ENCODE peak calls at places on chromosomes 6 and 20, in ten cellular contexts. One of them, this sample, is unnamed. For H3K4me1, the result is how much of the 10 kb centered on the place peaks cover.

GRCh38 chr6:134373282-134373922 is 55.5 kb upstream of the SGK1 start:
- DNase-seq in Panc1: no peak
- DNase-seq in GM23338: no peak
- DNase-seq in vagina: no peak
- DNase-seq in sigmoid colon: peak
- DNase-seq in stomach: no peak
- DNase-seq in K562: peak
- DNase-seq in prostate gland: no peak
- DNase-seq in transverse colon: peak
- DNase-seq in HCT116: no peak
- DNase-seq in this sample: no peak

GRCh38 chr6:1667012-1667804 is 57.5 kb downstream of the FOXC1 start:
- DNase-seq in transverse colon: no peak
- DNase-seq in HCT116: no peak
- DNase-seq in vagina: no peak
- DNase-seq in sigmoid colon: no peak
- DNase-seq in K562: no peak
- DNase-seq in Panc1: no peak
- DNase-seq in stomach: no peak
- DNase-seq in GM23338: no peak
- DNase-seq in prostate gland: no peak
- DNase-seq in this sample: no peak

GRCh38 chr20:44019638-44020335 is 105.1 kb downstream of the TOX2 start:
- DNase-seq in transverse colon: no peak
- DNase-seq in GM23338: no peak
- DNase-seq in Panc1: no peak
- DNase-seq in stomach: no peak
- DNase-seq in sigmoid colon: no peak
- DNase-seq in HCT116: no peak
- DNase-seq in vagina: no peak
- DNase-seq in K562: no peak
- DNase-seq in prostate gland: no peak
- DNase-seq in this sample: no peak

GRCh38 chr6:148925701-148926100 is 178.9 kb downstream of the UST start:
- DNase-seq in vagina: no peak
- DNase-seq in K562: no peak
- DNase-seq in sigmoid colon: no peak
- DNase-seq in transverse colon: no peak
- DNase-seq in HCT116: no peak
- DNase-seq in GM23338: no peak
- DNase-seq in Panc1: no peak
- DNase-seq in stomach: no peak
- DNase-seq in prostate gland: no peak
- DNase-seq in this sample: no peak

GRCh38 chr6:11083491-11083890 is 10.1 kb upstream of the SMIM13 start:
- DNase-seq in GM23338: no peak
- DNase-seq in stomach: no peak
- DNase-seq in transverse colon: no peak
- DNase-seq in K562: no peak
- DNase-seq in vagina: no peak
- DNase-seq in sigmoid colon: no peak
- DNase-seq in prostate gland: no peak
- DNase-seq in Panc1: no peak
- DNase-seq in HCT116: no peak
- DNase-seq in this sample: no peak

GRCh38 chr6:157929765-157930319 is 51.8 kb upstream of the SYNJ2 start:
- DNase-seq in prostate gland: no peak
- DNase-seq in K562: no peak
- DNase-seq in HCT116: no peak
- DNase-seq in transverse colon: no peak
- DNase-seq in vagina: no peak
- DNase-seq in sigmoid colon: no peak
- DNase-seq in Panc1: no peak
- DNase-seq in GM23338: no peak
- DNase-seq in stomach: no peak
- DNase-seq in this sample: no peak

GRCh38 chr6:43455034-43455747 is at the start of gene DLK2:
- DNase-seq in vagina: no peak
- DNase-seq in HCT116: no peak
- DNase-seq in K562: peak
- DNase-seq in sigmoid colon: no peak
- DNase-seq in Panc1: no peak
- DNase-seq in transverse colon: peak
- DNase-seq in prostate gland: no peak
- DNase-seq in stomach: no peak
- DNase-seq in GM23338: peak
- DNase-seq in this sample: no peak

GRCh38 chr6:501891-502601 is 110.5 kb downstream of the IRF4 start:
- DNase-seq in prostate gland: no peak
- DNase-seq in K562: no peak
- DNase-seq in GM23338: no peak
- DNase-seq in Panc1: no peak
- DNase-seq in transverse colon: peak
- DNase-seq in sigmoid colon: no peak
- DNase-seq in stomach: no peak
- DNase-seq in HCT116: no peak
- DNase-seq in vagina: no peak
- DNase-seq in this sample: no peak

GRCh38 chr20:37627060-37627766 is 66.6 kb upstream of the CTNNBL1 start:
- DNase-seq in prostate gland: peak
- DNase-seq in HCT116: peak
- DNase-seq in sigmoid colon: no peak
- DNase-seq in Panc1: no peak
- DNase-seq in K562: peak
- DNase-seq in GM23338: peak
- DNase-seq in transverse colon: no peak
- DNase-seq in stomach: no peak
- DNase-seq in vagina: no peak
- DNase-seq in this sample: no peak

GRCh38 chr20:46937140-46937523 is 42.5 kb downstream of the EYA2 start:
- DNase-seq in stomach: no peak
- DNase-seq in transverse colon: no peak
- DNase-seq in K562: no peak
- DNase-seq in GM23338: no peak
- DNase-seq in HCT116: no peak
- DNase-seq in prostate gland: no peak
- DNase-seq in Panc1: no peak
- DNase-seq in sigmoid colon: no peak
- DNase-seq in vagina: no peak
- DNase-seq in this sample: no peak

GRCh38 chr20:46939566-46939965 is 44.9 kb downstream of the EYA2 start:
- DNase-seq in K562: no peak
- DNase-seq in vagina: no peak
- DNase-seq in prostate gland: no peak
- DNase-seq in transverse colon: no peak
- DNase-seq in stomach: no peak
- DNase-seq in GM23338: no peak
- DNase-seq in Panc1: no peak
- DNase-seq in HCT116: no peak
- DNase-seq in sigmoid colon: no peak
- DNase-seq in this sample: no peak

GRCh38 chr20:46936415-46937139 is 41.9 kb downstream of the EYA2 start:
- DNase-seq in prostate gland: no peak
- DNase-seq in sigmoid colon: no peak
- DNase-seq in stomach: no peak
- DNase-seq in Panc1: no peak
- DNase-seq in GM23338: no peak
- DNase-seq in HCT116: no peak
- DNase-seq in transverse colon: no peak
- DNase-seq in vagina: no peak
- DNase-seq in K562: no peak
- DNase-seq in this sample: no peak

GRCh38 chr20:46939031-46939430 is 44.4 kb downstream of the EYA2 start:
- DNase-seq in vagina: no peak
- DNase-seq in prostate gland: no peak
- DNase-seq in HCT116: peak
- DNase-seq in transverse colon: no peak
- DNase-seq in GM23338: peak
- DNase-seq in K562: peak
- DNase-seq in sigmoid colon: no peak
- DNase-seq in stomach: no peak
- DNase-seq in Panc1: no peak
- DNase-seq in this sample: no peak

GRCh38 chr20:46937827-46938226 is 43.2 kb downstream of the EYA2 start:
- DNase-seq in GM23338: no peak
- DNase-seq in sigmoid colon: no peak
- DNase-seq in stomach: no peak
- DNase-seq in HCT116: no peak
- DNase-seq in prostate gland: no peak
- DNase-seq in vagina: no peak
- DNase-seq in K562: no peak
- DNase-seq in Panc1: no peak
- DNase-seq in transverse colon: no peak
- DNase-seq in this sample: no peak
- H3K27ac ChIP-seq in GM23338: no peak
- H3K27ac ChIP-seq in sigmoid colon: no peak
- H3K27ac ChIP-seq in stomach: no peak
- H3K27ac ChIP-seq in HCT116: no peak
- H3K27ac ChIP-seq in prostate gland: no peak
- H3K27ac ChIP-seq in vagina: no peak
- H3K27ac ChIP-seq in K562: no peak
- H3K27ac ChIP-seq in Panc1: no peak
- H3K27ac ChIP-seq in transverse colon: no peak
- H3K27ac ChIP-seq in this sample: no peak

DNA sequence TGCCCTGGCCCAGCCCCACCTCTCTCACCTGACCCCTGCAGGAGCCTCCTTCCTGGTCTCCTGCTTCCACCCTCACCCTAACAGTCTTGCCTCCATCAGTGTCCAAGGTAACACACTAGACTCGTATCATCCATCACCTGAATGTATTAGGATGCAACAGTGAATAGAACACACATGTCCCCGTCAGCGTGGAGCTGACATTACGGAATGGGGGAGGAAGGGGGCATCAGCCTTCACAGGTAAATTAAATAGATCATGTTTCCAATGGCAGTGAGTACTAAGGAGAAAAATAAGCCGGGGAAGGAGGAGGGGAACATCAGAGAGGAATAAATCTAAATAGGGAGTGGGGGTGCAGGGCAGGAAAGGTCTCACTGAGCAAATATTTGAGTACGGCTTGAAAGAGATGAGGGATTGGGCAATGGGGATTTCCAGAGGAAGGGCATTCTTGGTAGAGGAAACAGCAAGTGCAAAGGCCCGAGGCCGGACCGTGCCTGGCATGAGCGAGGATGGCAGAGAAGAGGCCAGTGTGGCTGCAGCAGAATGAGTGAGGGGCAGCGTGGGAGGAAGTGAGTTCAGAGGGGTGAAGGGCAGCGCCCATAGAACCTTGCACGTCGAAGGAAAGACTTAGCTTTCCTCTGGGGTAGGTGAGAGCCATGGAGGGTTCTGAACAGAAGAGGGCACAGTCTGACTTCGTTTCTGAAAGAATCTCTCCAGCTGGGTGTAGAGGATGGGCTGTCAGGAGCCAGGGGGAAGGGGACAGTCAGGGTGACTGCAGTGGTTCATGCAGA is 110.1 kb upstream of the PTPN1 start:
- DNase-seq in stomach: peak
- DNase-seq in K562: no peak
- DNase-seq in prostate gland: no peak
- DNase-seq in Panc1: no peak
- DNase-seq in vagina: no peak
- DNase-seq in sigmoid colon: no peak
- DNase-seq in transverse colon: no peak
- DNase-seq in GM23338: no peak
- DNase-seq in HCT116: no peak
- DNase-seq in this sample: no peak
- TF ChIP-seq POLR2AphosphoS5 in stomach: no peak
- TF ChIP-seq POLR2AphosphoS5 in K562: no peak
- TF ChIP-seq POLR2AphosphoS5 in prostate gland: no peak
- TF ChIP-seq POLR2AphosphoS5 in Panc1: no peak
- TF ChIP-seq POLR2AphosphoS5 in vagina: no peak
- TF ChIP-seq POLR2AphosphoS5 in sigmoid colon: no peak
- TF ChIP-seq POLR2AphosphoS5 in transverse colon: no peak
- TF ChIP-seq POLR2AphosphoS5 in GM23338: no peak
- TF ChIP-seq POLR2AphosphoS5 in HCT116: no peak
- TF ChIP-seq POLR2AphosphoS5 in this sample: no peak

GRCh38 chr20:9582137-9582536 is 67.7 kb downstream of the LAMP5 start:
- DNase-seq in sigmoid colon: no peak
- DNase-seq in GM23338: no peak
- DNase-seq in prostate gland: no peak
- DNase-seq in stomach: no peak
- DNase-seq in transverse colon: no peak
- DNase-seq in vagina: no peak
- DNase-seq in HCT116: no peak
- DNase-seq in Panc1: no peak
- DNase-seq in K562: no peak
- DNase-seq in this sample: no peak
- H3K4me1 ChIP-seq in sigmoid colon: under half
- H3K4me1 ChIP-seq in GM23338: under half
- H3K4me1 ChIP-seq in prostate gland: under half
- H3K4me1 ChIP-seq in stomach: under half
- H3K4me1 ChIP-seq in transverse colon: under half
- H3K4me1 ChIP-seq in vagina: under half
- H3K4me1 ChIP-seq in HCT116: under half
- H3K4me1 ChIP-seq in Panc1: under half
- H3K4me1 ChIP-seq in K562: under half
- H3K4me1 ChIP-seq in this sample: under half

GRCh38 chr20:8673116-8673515 is 395.8 kb upstream of the PLCB4 start:
- DNase-seq in vagina: no peak
- DNase-seq in HCT116: no peak
- DNase-seq in transverse colon: no peak
- DNase-seq in prostate gland: no peak
- DNase-seq in stomach: no peak
- DNase-seq in GM23338: no peak
- DNase-seq in Panc1: no peak
- DNase-seq in K562: no peak
- DNase-seq in sigmoid colon: no peak
- DNase-seq in this sample: no peak
- H3K27ac ChIP-seq in vagina: no peak
- H3K27ac ChIP-seq in HCT116: no peak
- H3K27ac ChIP-seq in transverse colon: no peak
- H3K27ac ChIP-seq in prostate gland: no peak
- H3K27ac ChIP-seq in stomach: no peak
- H3K27ac ChIP-seq in GM23338: no peak
- H3K27ac ChIP-seq in Panc1: no peak
- H3K27ac ChIP-seq in K562: no peak
- H3K27ac ChIP-seq in sigmoid colon: no peak
- H3K27ac ChIP-seq in this sample: no peak

This sample was measured in breast epithelium.